ENCODE peak calls at places on chromosome 3, in six cellular contexts. One of them, this sample, is unnamed.

GRCh38 chr3:171535133-171535532 is 74.9 kb upstream of the TNIK start:
- DNase-seq in fibroblast of lung: peak
- DNase-seq in mesothelial cell of epicardium: no peak
- DNase-seq in RWPE1: no peak
- DNase-seq in psoas muscle: no peak
- DNase-seq in foreskin fibroblast: no peak
- DNase-seq in this sample: no peak

GRCh38 chr3:71438004-71438685 is 145.4 kb downstream of the FOXP1 start:
- DNase-seq in fibroblast of lung: no peak
- DNase-seq in mesothelial cell of epicardium: no peak
- DNase-seq in RWPE1: no peak
- DNase-seq in psoas muscle: no peak
- DNase-seq in foreskin fibroblast: no peak
- DNase-seq in this sample: no peak

GRCh38 chr3:30315452-30315851 is 290.9 kb upstream of the TGFBR2 start:
- DNase-seq in fibroblast of lung: peak
- DNase-seq in mesothelial cell of epicardium: no peak
- DNase-seq in RWPE1: no peak
- DNase-seq in psoas muscle: no peak
- DNase-seq in foreskin fibroblast: peak
- DNase-seq in this sample: no peak

GRCh38 chr3:17292556-17292955 is 407.8 kb downstream of the PLCL2 start:
- DNase-seq in fibroblast of lung: peak
- DNase-seq in mesothelial cell of epicardium: no peak
- DNase-seq in RWPE1: no peak
- DNase-seq in psoas muscle: no peak
- DNase-seq in foreskin fibroblast: no peak
- DNase-seq in this sample: no peak

GRCh38 chr3:122578110-122578740 is 775 bp downstream of the PARP15 start:
- DNase-seq in fibroblast of lung: no peak
- DNase-seq in mesothelial cell of epicardium: no peak
- DNase-seq in RWPE1: no peak
- DNase-seq in psoas muscle: no peak
- DNase-seq in foreskin fibroblast: no peak
- DNase-seq in this sample: no peak

GRCh38 chr3:71862374-71863145 is 77.6 kb upstream of the PROK2 start:
- DNase-seq in fibroblast of lung: no peak
- DNase-seq in mesothelial cell of epicardium: no peak
- DNase-seq in RWPE1: no peak
- DNase-seq in psoas muscle: no peak
- DNase-seq in foreskin fibroblast: peak
- DNase-seq in this sample: no peak

GRCh38 chr3:183487046-183487445 is 58.6 kb upstream of the MCF2L2 start:
- DNase-seq in fibroblast of lung: no peak
- DNase-seq in mesothelial cell of epicardium: no peak
- DNase-seq in RWPE1: no peak
- DNase-seq in psoas muscle: no peak
- DNase-seq in foreskin fibroblast: no peak
- DNase-seq in this sample: no peak

GRCh38 chr3:196471551-196471950 is 32.0 kb downstream of the RNF168 start:
- DNase-seq in fibroblast of lung: peak
- DNase-seq in mesothelial cell of epicardium: no peak
- DNase-seq in RWPE1: no peak
- DNase-seq in psoas muscle: no peak
- DNase-seq in foreskin fibroblast: peak
- DNase-seq in this sample: no peak

DNA sequence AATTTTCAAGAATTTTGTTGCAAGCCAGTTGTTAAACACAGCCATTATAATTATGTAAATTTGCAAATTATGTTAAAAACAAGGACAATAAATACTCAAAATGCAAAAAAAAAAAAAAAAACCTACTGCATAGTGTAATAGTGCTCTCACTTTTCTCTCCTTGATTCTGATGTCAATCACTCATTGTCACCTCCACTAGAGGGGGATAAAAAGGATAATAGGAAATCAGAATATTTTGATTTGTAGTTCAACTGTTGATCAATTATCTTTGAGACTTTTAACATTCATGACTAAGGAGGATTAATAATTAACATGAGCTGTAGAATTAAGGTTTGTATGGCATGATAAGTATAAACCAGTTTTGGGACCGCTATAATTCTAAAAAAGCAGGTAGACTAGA is 40.2 kb downstream of the PPARG start:
- DNase-seq in fibroblast of lung: no peak
- DNase-seq in mesothelial cell of epicardium: no peak
- DNase-seq in RWPE1: no peak
- DNase-seq in psoas muscle: no peak
- DNase-seq in foreskin fibroblast: no peak
- DNase-seq in this sample: no peak
- TF ChIP-seq CTCF in fibroblast of lung: no peak
- TF ChIP-seq CTCF in mesothelial cell of epicardium: no peak
- TF ChIP-seq CTCF in RWPE1: no peak
- TF ChIP-seq CTCF in psoas muscle: no peak
- TF ChIP-seq CTCF in foreskin fibroblast: no peak
- TF ChIP-seq CTCF in this sample: no peak

GRCh38 chr3:148162132-148162531 is 535.6 kb upstream of the AGTR1 start:
- DNase-seq in fibroblast of lung: no peak
- DNase-seq in mesothelial cell of epicardium: no peak
- DNase-seq in RWPE1: no peak
- DNase-seq in psoas muscle: no peak
- DNase-seq in foreskin fibroblast: peak
- DNase-seq in this sample: no peak
- TF ChIP-seq CTCF in fibroblast of lung: no peak
- TF ChIP-seq CTCF in mesothelial cell of epicardium: no peak
- TF ChIP-seq CTCF in RWPE1: no peak
- TF ChIP-seq CTCF in psoas muscle: peak
- TF ChIP-seq CTCF in foreskin fibroblast: no peak
- TF ChIP-seq CTCF in this sample: peak

GRCh38 chr3:99503350-99503749 is 135.0 kb upstream of the COL8A1 start:
- DNase-seq in fibroblast of lung: peak
- DNase-seq in mesothelial cell of epicardium: no peak
- DNase-seq in RWPE1: no peak
- DNase-seq in psoas muscle: peak
- DNase-seq in foreskin fibroblast: peak
- DNase-seq in this sample: no peak

GRCh38 chr3:99500485-99500884 is 137.9 kb upstream of the COL8A1 start:
- DNase-seq in fibroblast of lung: no peak
- DNase-seq in mesothelial cell of epicardium: no peak
- DNase-seq in RWPE1: no peak
- DNase-seq in psoas muscle: no peak
- DNase-seq in foreskin fibroblast: no peak
- DNase-seq in this sample: no peak

GRCh38 chr3:99502871-99503270 is 135.5 kb upstream of the COL8A1 start:
- DNase-seq in fibroblast of lung: peak
- DNase-seq in mesothelial cell of epicardium: no peak
- DNase-seq in RWPE1: no peak
- DNase-seq in psoas muscle: no peak
- DNase-seq in foreskin fibroblast: peak
- DNase-seq in this sample: no peak

GRCh38 chr3:99499235-99499798 is 139.1 kb upstream of the COL8A1 start:
- DNase-seq in fibroblast of lung: peak
- DNase-seq in mesothelial cell of epicardium: no peak
- DNase-seq in RWPE1: peak
- DNase-seq in psoas muscle: no peak
- DNase-seq in foreskin fibroblast: peak
- DNase-seq in this sample: peak

GRCh38 chr3:99498544-99499234 is 139.7 kb upstream of the COL8A1 start:
- DNase-seq in fibroblast of lung: peak
- DNase-seq in mesothelial cell of epicardium: no peak
- DNase-seq in RWPE1: no peak
- DNase-seq in psoas muscle: no peak
- DNase-seq in foreskin fibroblast: peak
- DNase-seq in this sample: no peak
- TF ChIP-seq CTCF in fibroblast of lung: no peak
- TF ChIP-seq CTCF in mesothelial cell of epicardium: no peak
- TF ChIP-seq CTCF in RWPE1: no peak
- TF ChIP-seq CTCF in psoas muscle: no peak
- TF ChIP-seq CTCF in foreskin fibroblast: no peak
- TF ChIP-seq CTCF in this sample: no peak

DNA sequence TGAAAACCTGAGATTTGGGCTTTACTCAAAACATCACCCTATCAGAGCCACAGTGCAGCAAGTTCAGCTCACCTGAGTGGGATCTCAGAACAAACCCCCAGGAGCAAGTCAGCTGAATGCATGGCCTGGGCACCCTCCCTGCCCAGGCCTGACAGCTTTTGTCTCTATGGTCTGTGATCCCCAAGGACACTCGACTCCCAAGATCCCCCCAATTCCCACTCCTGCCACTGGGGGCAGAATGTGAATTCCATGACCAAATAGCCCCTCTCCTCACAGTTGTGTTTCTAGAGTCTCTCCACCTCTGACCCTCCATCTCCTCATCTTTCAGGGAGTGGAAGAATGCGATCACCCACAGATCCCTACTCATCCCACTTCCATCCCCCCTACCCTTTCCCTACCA is 58.9 kb downstream of the ZNF445 start:
- DNase-seq in fibroblast of lung: no peak
- DNase-seq in mesothelial cell of epicardium: no peak
- DNase-seq in RWPE1: no peak
- DNase-seq in psoas muscle: no peak
- DNase-seq in foreskin fibroblast: no peak
- DNase-seq in this sample: no peak
- TF ChIP-seq CTCF in fibroblast of lung: peak
- TF ChIP-seq CTCF in mesothelial cell of epicardium: peak
- TF ChIP-seq CTCF in RWPE1: no peak
- TF ChIP-seq CTCF in psoas muscle: no peak
- TF ChIP-seq CTCF in foreskin fibroblast: peak
- TF ChIP-seq CTCF in this sample: peak

GRCh38 chr3:135736740-135737139 is 228.8 kb upstream of the PPP2R3A start:
- DNase-seq in fibroblast of lung: peak
- DNase-seq in mesothelial cell of epicardium: no peak
- DNase-seq in RWPE1: no peak
- DNase-seq in psoas muscle: no peak
- DNase-seq in foreskin fibroblast: no peak
- DNase-seq in this sample: no peak
- TF ChIP-seq CTCF in fibroblast of lung: peak
- TF ChIP-seq CTCF in mesothelial cell of epicardium: no peak
- TF ChIP-seq CTCF in RWPE1: no peak
- TF ChIP-seq CTCF in psoas muscle: no peak
- TF ChIP-seq CTCF in foreskin fibroblast: peak
- TF ChIP-seq CTCF in this sample: no peak

This sample was measured in astrocyte of the cerebellum.